ENCODE peak calls at places on chromosomes 16 and 17, in ten cellular contexts. I is uterus, C is esophagus squamous epithelium, L is transverse colon, R is IMR-90, U is adrenal gland, W is tibial nerve, Y is breast epithelium, J is gastrocnemius medialis, X is H1. V is an unnamed sample.

GRCh38 chr17:70171159-70171558 is 1.8 kb downstream of the KCNJ2 start:
- DNase-seq in W (no peak), X (no peak), U (no peak), Y (no peak), R (no peak), J (no peak), C (no peak), L (no peak), I (no peak), V (no peak)

GRCh38 chr16:59601452-59601851 is 867.3 kb upstream of the GOT2 start:
- DNase-seq in C (no peak), Y (no peak), J (no peak), U (no peak), R (no peak), L (no peak), I (no peak), X (no peak), W (no peak), V (no peak)

GRCh38 chr16:29148867-29149272 is 164.0 kb downstream of the LAT start:
- DNase-seq in U (no peak), W (no peak), J (no peak), X (no peak), I (no peak), L (peak; percentile 60), R (no peak), C (no peak), Y (peak; percentile 27), V (no peak)

GRCh38 chr17:76550712-76551615 is 11.1 kb downstream of the PRCD start:
- DNase-seq in L (no peak), X (no peak), U (no peak), C (no peak), J (no peak), R (peak; percentile 54), W (no peak), Y (no peak), I (no peak), V (peak; percentile 66)

GRCh38 chr16:66525396-66526180 is 24.3 kb downstream of the TK2 start:
- DNase-seq in U (no peak), R (no peak), J (no peak), I (no peak), Y (no peak), X (no peak), W (no peak), L (no peak), C (no peak), V (no peak)

GRCh38 chr16:1696863-1697262 is 9.1 kb upstream of the MAPK8IP3 start:
- DNase-seq in L (no peak), X (no peak), C (no peak), I (no peak), W (no peak), U (no peak), R (no peak), Y (no peak), J (no peak), V (no peak)

GRCh38 chr17:11999715-12000114 is 2.4 kb upstream of the ZNF18 start:
- DNase-seq in I (no peak), R (no peak), U (no peak), W (no peak), X (no peak), J (no peak), C (no peak), Y (no peak), L (no peak), V (no peak)

GRCh38 chr17:5522476-5522875 is 36.1 kb downstream of the MIS12 start:
- DNase-seq in C (no peak), J (no peak), I (no peak), Y (no peak), X (no peak), R (no peak), L (no peak), U (no peak), W (no peak), V (no peak)

GRCh38 chr17:1481736-1482135 is 10.8 kb downstream of the MYO1C start:
- DNase-seq in X (no peak), J (no peak), I (no peak), L (no peak), R (no peak), C (no peak), W (no peak), U (no peak), Y (no peak), V (no peak)

GRCh38 chr17:41061969-41062368 is 2.1 kb upstream of the KRTAP2-3 start:
- DNase-seq in J (no peak), L (no peak), W (no peak), I (no peak), R (peak; percentile 97), U (no peak), X (no peak), C (no peak), Y (no peak), V (no peak)

GRCh38 chr16:50021509-50021908 is 3.5 kb upstream of the CNEP1R1 start:
- DNase-seq in W (no peak), C (no peak), R (no peak), U (no peak), L (no peak), J (no peak), Y (no peak), I (no peak), X (no peak), V (no peak)

GRCh38 chr17:5919104-5919503 is 151.1 kb upstream of the WSCD1 start:
- DNase-seq in X (no peak), Y (no peak), R (no peak), I (no peak), W (no peak), C (no peak), L (no peak), U (no peak), J (no peak), V (no peak)

DNA sequence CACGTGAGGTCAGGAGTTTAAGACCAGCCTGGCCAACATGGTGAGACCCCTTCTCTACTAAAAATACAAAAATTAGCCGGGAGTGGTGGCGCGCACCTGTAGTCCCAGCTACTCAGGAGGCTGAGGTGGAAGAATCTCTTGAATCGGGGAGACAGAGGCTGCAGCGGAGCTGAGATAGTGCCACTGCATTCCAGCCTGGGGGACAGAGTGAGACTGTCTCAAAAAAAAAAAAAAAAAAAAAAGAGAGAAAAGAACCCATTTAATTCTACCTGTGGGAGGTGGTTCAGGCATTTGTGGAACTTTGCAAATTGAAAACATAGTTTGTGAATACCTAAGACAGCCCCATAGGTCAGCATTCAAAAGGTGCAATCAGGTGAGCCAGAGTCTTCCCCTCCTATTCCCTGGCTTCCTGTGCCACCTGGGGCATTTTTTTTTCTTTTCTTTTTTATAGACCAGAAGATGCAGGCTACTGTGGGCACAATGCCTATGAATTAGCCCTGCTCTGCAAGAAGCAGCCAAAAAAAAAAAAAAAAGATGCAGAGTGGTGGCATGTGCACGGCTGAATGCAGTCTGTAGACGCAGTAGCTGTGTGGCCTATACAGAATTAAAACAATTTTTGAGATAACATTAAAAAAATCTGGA is 9.1 kb upstream of the SOCS3 start:
- DNase-seq in J (no peak), R (no peak), Y (no peak), W (no peak), U (no peak), X (no peak), L (no peak), I (no peak), C (no peak), V (no peak)
- H3K4me1 ChIP-seq in J (peaks cover 3% of the 10 kb centered on the region), R (peaks cover 16% of the 10 kb centered on the region), Y (peaks cover 14% of the 10 kb centered on the region), W (peaks cover 20% of the 10 kb centered on the region), U (peaks cover 4% of the 10 kb centered on the region), X (peaks cover 30% of the 10 kb centered on the region), L (no peaks in the 10 kb centered on the region), I (no peaks in the 10 kb centered on the region), C (peaks cover 20% of the 10 kb centered on the region), V (no peaks in the 10 kb centered on the region)

GRCh38 chr17:7478276-7479138 is 924 bp downstream of the ZBTB4 start:
- DNase-seq in C (no peak), I (peak; percentile 64), J (peak; percentile 27), L (peak; percentile 62), W (peak; percentile 52), Y (no peak), U (peak; percentile 74), X (peak; percentile 69), R (peak; percentile 18), V (peak; percentile 42)

GRCh38 chr17:7479139-7479388 is 367 bp downstream of the ZBTB4 start:
- DNase-seq in C (no peak), L (no peak), R (no peak), I (no peak), J (no peak), W (no peak), X (no peak), Y (no peak), U (no peak), V (no peak)

GRCh38 chr17:7477392-7478275 is 1.8 kb downstream of the ZBTB4 start:
- DNase-seq in U (peak; percentile 72), W (no peak), R (peak; percentile 95), Y (peak; percentile 73), L (peak; percentile 28), J (peak; percentile 22), I (no peak), X (no peak), C (no peak), V (no peak)

GRCh38 chr17:7476951-7477350 is 2.5 kb downstream of the ZBTB4 start:
- DNase-seq in U (no peak), X (no peak), W (no peak), L (no peak), I (no peak), J (no peak), C (no peak), Y (no peak), R (no peak), V (no peak)

GRCh38 chr17:7479389-7480192 is at the start of gene ZBTB4:
- DNase-seq in W (no peak), L (peak; percentile 66), I (peak; percentile 75), X (peak; percentile 69), J (peak; percentile 32), R (peak; percentile 21), C (no peak), Y (no peak), U (peak; percentile 60), V (peak; percentile 62)
- TF ChIP-seq POLR2A in W (peak; percentile 80), L (peak; percentile 62), I (peak; percentile 52), X (no peak), J (peak; percentile 77), R (peak; percentile 29), C (no peak), Y (peak; percentile 38), U (peak; percentile 52), V (peak; percentile 54)

DNA sequence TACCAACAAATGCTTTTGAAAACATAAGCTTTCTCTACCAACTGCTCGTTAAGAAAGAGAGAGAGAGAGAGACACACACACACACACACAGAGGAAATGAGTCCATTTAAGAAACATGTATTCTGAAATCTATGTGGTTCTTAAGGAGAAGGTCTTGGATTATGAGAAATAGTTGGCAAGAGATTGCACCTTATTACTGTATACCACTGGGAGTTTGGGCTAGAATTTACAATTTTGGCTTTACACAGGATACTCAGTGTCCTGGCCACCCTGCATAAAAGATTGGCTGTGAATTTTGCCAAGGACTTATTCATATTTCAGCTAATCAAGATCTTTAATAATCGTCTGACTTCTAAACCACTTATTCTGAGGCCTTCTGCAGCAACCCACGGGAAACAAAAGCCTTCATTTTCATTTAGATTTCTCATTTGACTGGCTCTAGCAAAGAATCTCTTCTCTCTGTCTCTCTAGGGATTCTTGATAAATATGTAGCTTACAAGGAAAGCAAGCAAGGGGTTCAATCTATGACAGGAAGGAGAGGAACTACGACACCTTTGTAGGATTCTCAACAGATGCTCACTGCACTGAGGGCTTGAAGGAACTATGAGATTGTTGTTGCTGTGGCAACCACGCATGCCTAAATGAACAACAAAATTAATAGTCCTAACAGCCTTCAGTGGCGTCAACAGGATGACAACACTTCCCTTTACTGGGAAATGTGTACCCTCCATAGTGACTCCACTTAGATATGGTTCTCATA is 75.3 kb upstream of the GNAO1 start:
- DNase-seq in R (no peak), J (no peak), X (no peak), L (no peak), Y (no peak), W (no peak), I (no peak), U (no peak), C (no peak), V (no peak)
- H3K27me3 ChIP-seq in R (no peaks in the 10 kb centered on the region), J (no peaks in the 10 kb centered on the region), X (no peaks in the 10 kb centered on the region), L (no peaks in the 10 kb centered on the region), Y (no peaks in the 10 kb centered on the region), W (no peaks in the 10 kb centered on the region), I (no peaks in the 10 kb centered on the region), U (no peaks in the 10 kb centered on the region), C (no peaks in the 10 kb centered on the region), V (no peaks in the 10 kb centered on the region)

GRCh38 chr16:89442588-89442987 is 47.8 kb downstream of the ANKRD11 start:
- DNase-seq in W (no peak), U (no peak), C (no peak), R (no peak), I (no peak), Y (no peak), L (no peak), J (no peak), X (no peak), V (no peak)
- H3K4me1 ChIP-seq in W (peaks cover 67% of the 10 kb centered on the region), U (peaks cover 54% of the 10 kb centered on the region), C (peaks cover 64% of the 10 kb centered on the region), R (peaks cover 53% of the 10 kb centered on the region), I (peaks cover 19% of the 10 kb centered on the region), Y (peaks cover 26% of the 10 kb centered on the region), L (peaks cover 58% of the 10 kb centered on the region), J (peaks cover 92% of the 10 kb centered on the region), X (peaks cover 9% of the 10 kb centered on the region), V (peaks cover 32% of the 10 kb centered on the region)